ENCODE peak calls at places on chromosomes 2 and 18, in eight cellular contexts. V is NCI-H774; B is activated CD4-positive, alpha-beta T cell treated with anti-CD3 and anti-CD28 coated beads, Interleukin-2, amount 50 U/mL, for 1 hour; A is stimulated activated CD8-positive, alpha-beta memory T cell treated with anti-CD3 and anti-CD28 coated beads, Interleukin-7, amount 100 ng/mL, for 24 hours; O is IMR-90; J is prostate gland; L is NCI-H1092; S is CD4-positive, alpha-beta T cell. K is an unnamed sample.

GRCh38 chr2:138267161-138267901 is 234.2 kb upstream of the SPOPL start:
- DNase-seq in V (no peak), B (no peak), A (no peak), O (peak), J (no peak), L (no peak), S (no peak), K (no peak)

GRCh38 chr2:1140389-1141003 is 189.8 kb downstream of the SNTG2 start:
- DNase-seq in V (no peak), B (peak), A (peak), O (no peak), J (no peak), L (no peak), S (peak), K (no peak)

GRCh38 chr18:41783879-41784278 is 171.2 kb upstream of the PIK3C3 start:
- DNase-seq in V (no peak), B (no peak), A (no peak), O (no peak), J (no peak), L (no peak), S (no peak), K (no peak)

GRCh38 chr2:31980674-31981356 is 30.0 kb downstream of the MEMO1 start:
- DNase-seq in V (no peak), B (no peak), A (no peak), O (peak), J (no peak), L (no peak), S (no peak), K (no peak)

GRCh38 chr18:75111673-75112485 is 97.1 kb downstream of the PTGR3 start:
- DNase-seq in V (no peak), B (no peak), A (no peak), O (peak), J (no peak), L (no peak), S (no peak), K (no peak)

GRCh38 chr2:27051902-27052645 is 606 bp downstream of the AGBL5 start:
- DNase-seq in V (no peak), B (no peak), A (no peak), O (no peak), J (peak), L (no peak), S (peak), K (no peak)

GRCh38 chr2:19653336-19653908 is 248.4 kb downstream of the TTC32 start:
- DNase-seq in V (no peak), B (no peak), A (no peak), O (no peak), J (no peak), L (no peak), S (no peak), K (no peak)

GRCh38 chr2:54666741-54667639 is 56.5 kb upstream of the EML6 start:
- DNase-seq in V (no peak), B (no peak), A (no peak), O (peak), J (peak), L (peak), S (no peak), K (no peak)

GRCh38 chr18:4250141-4250540 is 205.0 kb downstream of the DLGAP1 start:
- DNase-seq in V (no peak), B (no peak), A (no peak), O (no peak), J (no peak), L (no peak), S (no peak), K (no peak)

GRCh38 chr2:237705225-237705524 is 77.8 kb downstream of the LRRFIP1 start:
- DNase-seq in V (no peak), B (no peak), A (no peak), O (peak), J (no peak), L (no peak), S (no peak), K (no peak)

GRCh38 chr2:120441744-120442471 is 96.0 kb downstream of the INHBB start:
- DNase-seq in V (peak), B (no peak), A (no peak), O (peak), J (peak), L (peak), S (no peak), K (peak)

GRCh38 chr2:17086990-17087389 is 421.4 kb upstream of the CYRIA start:
- DNase-seq in V (no peak), B (no peak), A (no peak), O (no peak), J (no peak), L (no peak), S (no peak), K (no peak)

GRCh38 chr2:23850564-23851256 is 76.2 kb downstream of the ATAD2B start:
- DNase-seq in V (no peak), B (no peak), A (no peak), O (no peak), J (no peak), L (no peak), S (no peak), K (no peak)

GRCh38 chr2:124921221-124921620 is 896.1 kb downstream of the CNTNAP5 start:
- DNase-seq in V (no peak), B (no peak), A (no peak), O (no peak), J (no peak), L (no peak), S (no peak), K (no peak)

GRCh38 chr18:79361766-79362522 is 33.8 kb upstream of the NFATC1 start:
- DNase-seq in V (no peak), B (no peak), A (no peak), O (peak), J (no peak), L (no peak), S (no peak), K (no peak)

GRCh38 chr2:128452536-128453530 is 134.2 kb upstream of the HS6ST1 start:
- DNase-seq in V (no peak), B (no peak), A (no peak), O (no peak), J (no peak), L (no peak), S (no peak), K (no peak)

GRCh38 chr2:125516496-125517109 is 1139.4 kb upstream of the GYPC start:
- DNase-seq in V (no peak), B (no peak), A (no peak), O (peak), J (no peak), L (no peak), S (no peak), K (no peak)

GRCh38 chr2:46297546-46298271 is 502 bp downstream of the EPAS1 start:
- DNase-seq in V (peak), B (peak), A (no peak), O (no peak), J (peak), L (no peak), S (peak), K (peak)

GRCh38 chr2:204544961-204545860 is at the start of gene PARD3B:
- DNase-seq in V (peak), B (peak), A (no peak), O (peak), J (peak), L (peak), S (no peak), K (peak)

GRCh38 chr18:28018361-28018760 is 158.6 kb downstream of the CDH2 start:
- DNase-seq in V (no peak), B (no peak), A (no peak), O (no peak), J (no peak), L (no peak), S (no peak), K (no peak)

GRCh38 chr2:214774108-214774507 is 35.4 kb downstream of the BARD1 start:
- DNase-seq in V (no peak), B (no peak), A (no peak), O (peak), J (no peak), L (no peak), S (no peak), K (no peak)